ENCODE peak calls at places on chromosomes 3 and 15, in six cellular contexts. B is neuronal stem cell, K is IMR-90, E is H1, A is H9, T is trophoblast cell. F is an unnamed sample.

GRCh38 chr3:10600159-10601125 is 95.1 kb upstream of the ATP2B2 start:
- DNase-seq in B (no peak), K (no peak), E (no peak), A (no peak), T (no peak), F (no peak)

GRCh38 chr15:99143655-99144610 is 39.1 kb downstream of the SYNM start:
- DNase-seq in B (no peak), K (peak), E (no peak), A (peak), T (peak), F (peak)

GRCh38 chr3:13210221-13210975 is 137.2 kb upstream of the IQSEC1 start:
- DNase-seq in B (no peak), K (no peak), E (no peak), A (no peak), T (no peak), F (no peak)

GRCh38 chr3:195221876-195222617 is 48.9 kb downstream of the XXYLT1 start:
- DNase-seq in B (no peak), K (no peak), E (peak), A (no peak), T (no peak), F (no peak)

GRCh38 chr15:73932381-73933191 is 6.3 kb downstream of the LOXL1 start:
- DNase-seq in B (no peak), K (no peak), E (no peak), A (no peak), T (no peak), F (no peak)

GRCh38 chr3:105598047-105598796 is 231.5 kb downstream of the ALCAM start:
- DNase-seq in B (no peak), K (peak), E (no peak), A (no peak), T (peak), F (peak)

GRCh38 chr3:46998121-46998851 is 18.8 kb downstream of the NBEAL2 start:
- DNase-seq in B (peak), K (peak), E (peak), A (peak), T (peak), F (peak)

GRCh38 chr3:184740509-184741258 is 28.8 kb upstream of the MAGEF1 start:
- DNase-seq in B (no peak), K (peak), E (no peak), A (peak), T (no peak), F (peak)

GRCh38 chr3:146308682-146309081 is 57.8 kb upstream of the PLSCR4 start:
- DNase-seq in B (no peak), K (peak), E (no peak), A (no peak), T (peak), F (peak)

GRCh38 chr3:38142959-38143358 is 4.5 kb downstream of the MYD88 start:
- DNase-seq in B (no peak), K (no peak), E (no peak), A (no peak), T (no peak), F (no peak)

GRCh38 chr3:129934234-129935123 is 40.0 kb upstream of the TRH start:
- DNase-seq in B (peak), K (peak), E (peak), A (peak), T (peak), F (peak)

GRCh38 chr15:62765916-62766315 is 276.6 kb upstream of the TPM1 start:
- DNase-seq in B (no peak), K (no peak), E (no peak), A (no peak), T (no peak), F (no peak)

GRCh38 chr3:62101488-62101887 is 271.9 kb downstream of the FEZF2 start:
- DNase-seq in B (no peak), K (no peak), E (no peak), A (no peak), T (no peak), F (no peak)

GRCh38 chr3:58036287-58037032 is 28.2 kb downstream of the FLNB start:
- DNase-seq in B (no peak), K (no peak), E (no peak), A (no peak), T (peak), F (no peak)

GRCh38 chr3:149061776-149062175 is 24.6 kb downstream of the HLTF start:
- DNase-seq in B (no peak), K (no peak), E (no peak), A (no peak), T (peak), F (no peak)

GRCh38 chr15:76903251-76903681 is 1.9 kb downstream of the SCAPER start:
- DNase-seq in B (no peak), K (peak), E (no peak), A (no peak), T (peak), F (peak)

GRCh38 chr15:63668601-63669000 is 71.4 kb downstream of the FBXL22 start:
- DNase-seq in B (no peak), K (no peak), E (no peak), A (no peak), T (no peak), F (no peak)

DNA sequence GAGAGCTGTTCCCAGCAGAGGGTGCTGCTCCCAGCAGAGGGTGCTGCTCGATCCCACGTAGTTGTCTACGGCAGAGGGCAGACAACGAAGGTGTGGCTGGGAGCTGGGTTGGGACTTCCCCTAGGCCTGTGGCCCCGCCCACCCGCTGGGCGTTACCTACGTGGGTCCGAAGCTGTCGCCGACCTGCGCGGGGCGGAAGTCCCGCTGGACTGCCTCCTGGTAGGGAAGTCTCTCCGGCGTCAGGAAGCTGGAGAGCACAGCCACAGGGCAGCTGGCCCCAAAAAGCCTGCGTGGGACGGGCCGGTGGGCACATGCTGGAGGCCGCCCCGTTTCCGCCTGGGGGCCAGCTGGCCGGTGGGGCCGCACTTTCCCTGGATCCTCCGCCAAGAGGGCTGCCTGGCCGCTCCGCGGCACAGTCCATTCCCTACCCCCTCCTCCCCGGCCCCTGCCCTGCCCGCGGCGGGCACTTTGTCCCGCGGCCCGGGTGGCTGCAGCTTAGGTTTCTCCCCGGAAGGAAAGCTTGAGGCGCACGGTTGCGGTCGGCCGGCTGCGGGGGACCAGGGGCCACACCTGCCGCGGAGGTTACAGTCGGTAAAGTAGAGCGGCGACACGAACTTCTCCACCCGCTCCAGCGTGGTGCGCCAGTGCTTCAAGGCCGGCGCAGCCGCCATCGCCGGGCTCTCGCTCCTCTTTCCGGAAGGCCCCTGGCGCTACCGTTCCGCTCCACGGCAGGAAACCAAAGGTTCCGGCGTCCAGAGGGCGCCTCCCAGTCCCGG is at the start of gene MAN2C1:
- DNase-seq in B (peak), K (peak), E (peak), A (peak), T (peak), F (peak)
- H4K8ac ChIP-seq in B (no peak), K (peak), E (peak), A (no peak), T (peak), F (peak)

GRCh38 chr3:101320475-101320874 is at the start of gene IMPG2:
- DNase-seq in B (no peak), K (no peak), E (no peak), A (no peak), T (no peak), F (no peak)
- H4K91ac ChIP-seq in B (no peak), K (no peak), E (no peak), A (no peak), T (no peak), F (no peak)

DNA sequence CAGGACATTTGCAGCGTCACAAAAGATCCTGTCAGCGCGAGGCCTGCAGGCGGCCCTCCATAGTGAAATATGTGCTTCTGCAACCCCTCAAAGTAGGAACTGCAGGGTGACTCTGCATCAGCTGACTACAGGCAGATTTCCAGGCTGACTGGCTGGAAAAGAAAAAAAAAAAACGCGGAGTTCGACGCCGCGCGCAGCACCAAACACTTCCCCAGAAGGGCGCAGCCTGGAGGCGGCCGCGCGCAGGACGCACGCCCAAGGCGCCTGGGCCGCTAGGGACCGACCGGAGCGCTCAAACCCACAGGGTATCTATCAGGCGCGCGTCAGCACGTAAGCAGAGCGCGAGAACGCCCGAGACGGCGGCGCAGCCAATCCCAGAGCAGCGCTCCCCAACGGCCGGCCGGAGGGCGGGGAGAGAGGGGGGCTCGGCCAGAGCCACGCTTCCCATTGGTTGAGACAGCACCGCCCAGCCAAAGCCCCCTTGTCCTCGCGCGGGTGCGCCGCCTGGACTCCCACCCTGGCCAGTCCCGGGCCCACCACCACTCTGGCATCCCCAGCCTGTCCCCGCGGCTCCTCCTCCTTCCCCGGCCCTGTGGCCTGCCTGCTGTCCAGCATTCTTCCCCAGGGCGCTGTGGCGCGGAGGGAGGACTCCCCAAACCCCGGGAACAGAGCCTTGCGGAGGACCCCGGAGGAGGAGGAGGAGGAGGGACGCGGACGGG is 1.0 kb downstream of the BDH1 start:
- DNase-seq in B (peak), K (peak), E (peak), A (peak), T (peak), F (peak)
- H4K8ac ChIP-seq in B (peak), K (peak), E (peak), A (no peak), T (peak), F (peak)

GRCh38 chr3:64039273-64039672 is 16.0 kb upstream of the PSMD6 start:
- DNase-seq in B (no peak), K (no peak), E (no peak), A (no peak), T (no peak), F (no peak)
- H4K91ac ChIP-seq in B (no peak), K (no peak), E (no peak), A (no peak), T (peak), F (no peak)